ENCODE peak calls at places on chromosomes 4 and X, in eight cellular contexts. One of them, this sample, is unnamed.

GRCh38 chr4:127586922-127587571 is 45.7 kb upstream of the INTU start:
- DNase-seq in T-helper 1 cell: no peak
- DNase-seq in hepatocyte: peak
- DNase-seq in stimulated activated CD4-positive, alpha-beta T cell treated with anti-CD3 and anti-CD28 coated beads, Interleukin-12 subunit alpha, Interleukin-12 subunit beta, amount 100 ng/mL, for 24 hours: no peak
- DNase-seq in smooth muscle cell of the brain vasculature: peak
- DNase-seq in Kasumi-1: peak
- DNase-seq in aorta: no peak
- DNase-seq in bronchial epithelial cell: peak
- DNase-seq in this sample: peak

GRCh38 chr4:77465271-77465670 is 140.3 kb upstream of the CXCL13 start:
- DNase-seq in smooth muscle cell of the brain vasculature: no peak
- DNase-seq in T-helper 1 cell: no peak
- DNase-seq in bronchial epithelial cell: peak
- DNase-seq in stimulated activated CD4-positive, alpha-beta T cell treated with anti-CD3 and anti-CD28 coated beads, Interleukin-12 subunit alpha, Interleukin-12 subunit beta, amount 100 ng/mL, for 24 hours: peak
- DNase-seq in Kasumi-1: peak
- DNase-seq in aorta: no peak
- DNase-seq in hepatocyte: peak
- DNase-seq in this sample: no peak

GRCh38 chrX:21806691-21807090 is 32.7 kb upstream of the MBTPS2 start:
- DNase-seq in hepatocyte: no peak
- DNase-seq in stimulated activated CD4-positive, alpha-beta T cell treated with anti-CD3 and anti-CD28 coated beads, Interleukin-12 subunit alpha, Interleukin-12 subunit beta, amount 100 ng/mL, for 24 hours: no peak
- DNase-seq in Kasumi-1: no peak
- DNase-seq in T-helper 1 cell: no peak
- DNase-seq in aorta: no peak
- DNase-seq in smooth muscle cell of the brain vasculature: no peak
- DNase-seq in bronchial epithelial cell: peak
- DNase-seq in this sample: peak

GRCh38 chr4:137427411-137427810 is 104.9 kb downstream of the PCDH18 start:
- DNase-seq in hepatocyte: no peak
- DNase-seq in Kasumi-1: no peak
- DNase-seq in T-helper 1 cell: no peak
- DNase-seq in smooth muscle cell of the brain vasculature: no peak
- DNase-seq in bronchial epithelial cell: no peak
- DNase-seq in aorta: no peak
- DNase-seq in stimulated activated CD4-positive, alpha-beta T cell treated with anti-CD3 and anti-CD28 coated beads, Interleukin-12 subunit alpha, Interleukin-12 subunit beta, amount 100 ng/mL, for 24 hours: no peak
- DNase-seq in this sample: no peak

GRCh38 chrX:120446503-120446902 is 22.6 kb downstream of the LAMP2 start:
- DNase-seq in stimulated activated CD4-positive, alpha-beta T cell treated with anti-CD3 and anti-CD28 coated beads, Interleukin-12 subunit alpha, Interleukin-12 subunit beta, amount 100 ng/mL, for 24 hours: no peak
- DNase-seq in aorta: no peak
- DNase-seq in smooth muscle cell of the brain vasculature: no peak
- DNase-seq in T-helper 1 cell: no peak
- DNase-seq in bronchial epithelial cell: peak
- DNase-seq in hepatocyte: no peak
- DNase-seq in Kasumi-1: no peak
- DNase-seq in this sample: peak

GRCh38 chrX:68204639-68205038 is 228.7 kb downstream of the OPHN1 start:
- DNase-seq in aorta: no peak
- DNase-seq in hepatocyte: no peak
- DNase-seq in smooth muscle cell of the brain vasculature: no peak
- DNase-seq in bronchial epithelial cell: no peak
- DNase-seq in stimulated activated CD4-positive, alpha-beta T cell treated with anti-CD3 and anti-CD28 coated beads, Interleukin-12 subunit alpha, Interleukin-12 subunit beta, amount 100 ng/mL, for 24 hours: no peak
- DNase-seq in T-helper 1 cell: no peak
- DNase-seq in Kasumi-1: no peak
- DNase-seq in this sample: no peak

GRCh38 chr4:143700420-143701352 is at the start of gene FREM3:
- DNase-seq in hepatocyte: peak
- DNase-seq in bronchial epithelial cell: no peak
- DNase-seq in stimulated activated CD4-positive, alpha-beta T cell treated with anti-CD3 and anti-CD28 coated beads, Interleukin-12 subunit alpha, Interleukin-12 subunit beta, amount 100 ng/mL, for 24 hours: no peak
- DNase-seq in Kasumi-1: no peak
- DNase-seq in T-helper 1 cell: no peak
- DNase-seq in aorta: no peak
- DNase-seq in smooth muscle cell of the brain vasculature: no peak
- DNase-seq in this sample: no peak

GRCh38 chr4:6504900-6505496 is 32.6 kb upstream of the PPP2R2C start:
- DNase-seq in aorta: no peak
- DNase-seq in bronchial epithelial cell: no peak
- DNase-seq in smooth muscle cell of the brain vasculature: no peak
- DNase-seq in Kasumi-1: peak
- DNase-seq in hepatocyte: no peak
- DNase-seq in stimulated activated CD4-positive, alpha-beta T cell treated with anti-CD3 and anti-CD28 coated beads, Interleukin-12 subunit alpha, Interleukin-12 subunit beta, amount 100 ng/mL, for 24 hours: no peak
- DNase-seq in T-helper 1 cell: no peak
- DNase-seq in this sample: no peak

GRCh38 chr4:73606465-73606974 is 13.7 kb downstream of the RASSF6 start:
- DNase-seq in aorta: no peak
- DNase-seq in hepatocyte: peak
- DNase-seq in T-helper 1 cell: no peak
- DNase-seq in bronchial epithelial cell: peak
- DNase-seq in stimulated activated CD4-positive, alpha-beta T cell treated with anti-CD3 and anti-CD28 coated beads, Interleukin-12 subunit alpha, Interleukin-12 subunit beta, amount 100 ng/mL, for 24 hours: no peak
- DNase-seq in Kasumi-1: no peak
- DNase-seq in smooth muscle cell of the brain vasculature: no peak
- DNase-seq in this sample: no peak

GRCh38 chrX:39065051-39065871 is 264.0 kb downstream of the MID1IP1 start:
- DNase-seq in Kasumi-1: no peak
- DNase-seq in hepatocyte: no peak
- DNase-seq in T-helper 1 cell: no peak
- DNase-seq in smooth muscle cell of the brain vasculature: no peak
- DNase-seq in bronchial epithelial cell: no peak
- DNase-seq in aorta: no peak
- DNase-seq in stimulated activated CD4-positive, alpha-beta T cell treated with anti-CD3 and anti-CD28 coated beads, Interleukin-12 subunit alpha, Interleukin-12 subunit beta, amount 100 ng/mL, for 24 hours: no peak
- DNase-seq in this sample: no peak

GRCh38 chr4:140163029-140163810 is 9.2 kb upstream of the MAML3 start:
- DNase-seq in hepatocyte: no peak
- DNase-seq in smooth muscle cell of the brain vasculature: no peak
- DNase-seq in T-helper 1 cell: no peak
- DNase-seq in bronchial epithelial cell: no peak
- DNase-seq in aorta: peak
- DNase-seq in stimulated activated CD4-positive, alpha-beta T cell treated with anti-CD3 and anti-CD28 coated beads, Interleukin-12 subunit alpha, Interleukin-12 subunit beta, amount 100 ng/mL, for 24 hours: no peak
- DNase-seq in Kasumi-1: no peak
- DNase-seq in this sample: no peak

GRCh38 chr4:73445383-73446335 is 9.6 kb downstream of the AFP start:
- DNase-seq in Kasumi-1: no peak
- DNase-seq in stimulated activated CD4-positive, alpha-beta T cell treated with anti-CD3 and anti-CD28 coated beads, Interleukin-12 subunit alpha, Interleukin-12 subunit beta, amount 100 ng/mL, for 24 hours: no peak
- DNase-seq in bronchial epithelial cell: no peak
- DNase-seq in T-helper 1 cell: no peak
- DNase-seq in aorta: no peak
- DNase-seq in smooth muscle cell of the brain vasculature: no peak
- DNase-seq in hepatocyte: no peak
- DNase-seq in this sample: no peak

GRCh38 chr4:80045831-80046230 is 27.2 kb downstream of the ANTXR2 start:
- DNase-seq in T-helper 1 cell: no peak
- DNase-seq in Kasumi-1: no peak
- DNase-seq in bronchial epithelial cell: peak
- DNase-seq in stimulated activated CD4-positive, alpha-beta T cell treated with anti-CD3 and anti-CD28 coated beads, Interleukin-12 subunit alpha, Interleukin-12 subunit beta, amount 100 ng/mL, for 24 hours: no peak
- DNase-seq in smooth muscle cell of the brain vasculature: no peak
- DNase-seq in hepatocyte: no peak
- DNase-seq in aorta: no peak
- DNase-seq in this sample: no peak

GRCh38 chr4:62548108-62548524 is 1348.0 kb downstream of the ADGRL3 start:
- DNase-seq in bronchial epithelial cell: no peak
- DNase-seq in aorta: peak
- DNase-seq in T-helper 1 cell: no peak
- DNase-seq in smooth muscle cell of the brain vasculature: no peak
- DNase-seq in Kasumi-1: no peak
- DNase-seq in stimulated activated CD4-positive, alpha-beta T cell treated with anti-CD3 and anti-CD28 coated beads, Interleukin-12 subunit alpha, Interleukin-12 subunit beta, amount 100 ng/mL, for 24 hours: no peak
- DNase-seq in hepatocyte: no peak
- DNase-seq in this sample: no peak

GRCh38 chrX:119784747-119785446 is 6.5 kb downstream of the RPL39 start:
- DNase-seq in aorta: no peak
- DNase-seq in bronchial epithelial cell: no peak
- DNase-seq in Kasumi-1: peak
- DNase-seq in hepatocyte: no peak
- DNase-seq in stimulated activated CD4-positive, alpha-beta T cell treated with anti-CD3 and anti-CD28 coated beads, Interleukin-12 subunit alpha, Interleukin-12 subunit beta, amount 100 ng/mL, for 24 hours: peak
- DNase-seq in smooth muscle cell of the brain vasculature: no peak
- DNase-seq in T-helper 1 cell: peak
- DNase-seq in this sample: peak

GRCh38 chr4:1246901-1247810 is 1.8 kb downstream of the CTBP1 start:
- DNase-seq in Kasumi-1: no peak
- DNase-seq in hepatocyte: peak
- DNase-seq in T-helper 1 cell: peak
- DNase-seq in stimulated activated CD4-positive, alpha-beta T cell treated with anti-CD3 and anti-CD28 coated beads, Interleukin-12 subunit alpha, Interleukin-12 subunit beta, amount 100 ng/mL, for 24 hours: peak
- DNase-seq in aorta: peak
- DNase-seq in smooth muscle cell of the brain vasculature: no peak
- DNase-seq in bronchial epithelial cell: no peak
- DNase-seq in this sample: no peak

GRCh38 chr4:70801265-70801809 is 38.4 kb downstream of the GRSF1 start:
- DNase-seq in hepatocyte: no peak
- DNase-seq in Kasumi-1: no peak
- DNase-seq in aorta: no peak
- DNase-seq in stimulated activated CD4-positive, alpha-beta T cell treated with anti-CD3 and anti-CD28 coated beads, Interleukin-12 subunit alpha, Interleukin-12 subunit beta, amount 100 ng/mL, for 24 hours: no peak
- DNase-seq in smooth muscle cell of the brain vasculature: no peak
- DNase-seq in bronchial epithelial cell: no peak
- DNase-seq in T-helper 1 cell: no peak
- DNase-seq in this sample: no peak

GRCh38 chr4:100450449-100450848 is 67.4 kb downstream of the EMCN start:
- DNase-seq in Kasumi-1: no peak
- DNase-seq in aorta: no peak
- DNase-seq in smooth muscle cell of the brain vasculature: no peak
- DNase-seq in hepatocyte: no peak
- DNase-seq in bronchial epithelial cell: peak
- DNase-seq in stimulated activated CD4-positive, alpha-beta T cell treated with anti-CD3 and anti-CD28 coated beads, Interleukin-12 subunit alpha, Interleukin-12 subunit beta, amount 100 ng/mL, for 24 hours: no peak
- DNase-seq in T-helper 1 cell: no peak
- DNase-seq in this sample: no peak

GRCh38 chr4:76939184-76939583 is 10.4 kb upstream of the SEPTIN11 start:
- DNase-seq in stimulated activated CD4-positive, alpha-beta T cell treated with anti-CD3 and anti-CD28 coated beads, Interleukin-12 subunit alpha, Interleukin-12 subunit beta, amount 100 ng/mL, for 24 hours: no peak
- DNase-seq in Kasumi-1: no peak
- DNase-seq in smooth muscle cell of the brain vasculature: no peak
- DNase-seq in T-helper 1 cell: no peak
- DNase-seq in bronchial epithelial cell: no peak
- DNase-seq in hepatocyte: no peak
- DNase-seq in aorta: no peak
- DNase-seq in this sample: no peak

GRCh38 chr4:478373-478772 is 20.6 kb downstream of the ZNF721 start:
- DNase-seq in aorta: no peak
- DNase-seq in T-helper 1 cell: no peak
- DNase-seq in bronchial epithelial cell: peak
- DNase-seq in hepatocyte: no peak
- DNase-seq in stimulated activated CD4-positive, alpha-beta T cell treated with anti-CD3 and anti-CD28 coated beads, Interleukin-12 subunit alpha, Interleukin-12 subunit beta, amount 100 ng/mL, for 24 hours: no peak
- DNase-seq in Kasumi-1: no peak
- DNase-seq in smooth muscle cell of the brain vasculature: no peak
- DNase-seq in this sample: no peak

GRCh38 chr4:163988391-163988790 is 493.9 kb downstream of the TMA16 start:
- DNase-seq in hepatocyte: no peak
- DNase-seq in smooth muscle cell of the brain vasculature: no peak
- DNase-seq in aorta: no peak
- DNase-seq in stimulated activated CD4-positive, alpha-beta T cell treated with anti-CD3 and anti-CD28 coated beads, Interleukin-12 subunit alpha, Interleukin-12 subunit beta, amount 100 ng/mL, for 24 hours: no peak
- DNase-seq in bronchial epithelial cell: no peak
- DNase-seq in T-helper 1 cell: no peak
- DNase-seq in Kasumi-1: no peak
- DNase-seq in this sample: no peak

GRCh38 chr4:83217721-83218522 is 66.7 kb downstream of the COQ2 start:
- DNase-seq in smooth muscle cell of the brain vasculature: peak
- DNase-seq in bronchial epithelial cell: peak
- DNase-seq in T-helper 1 cell: peak
- DNase-seq in hepatocyte: no peak
- DNase-seq in Kasumi-1: peak
- DNase-seq in stimulated activated CD4-positive, alpha-beta T cell treated with anti-CD3 and anti-CD28 coated beads, Interleukin-12 subunit alpha, Interleukin-12 subunit beta, amount 100 ng/mL, for 24 hours: peak
- DNase-seq in aorta: no peak
- DNase-seq in this sample: no peak

GRCh38 chr4:151418385-151418784 is 9.4 kb downstream of the FHIP1A start:
- DNase-seq in stimulated activated CD4-positive, alpha-beta T cell treated with anti-CD3 and anti-CD28 coated beads, Interleukin-12 subunit alpha, Interleukin-12 subunit beta, amount 100 ng/mL, for 24 hours: no peak
- DNase-seq in smooth muscle cell of the brain vasculature: peak
- DNase-seq in aorta: no peak
- DNase-seq in Kasumi-1: no peak
- DNase-seq in bronchial epithelial cell: peak
- DNase-seq in T-helper 1 cell: no peak
- DNase-seq in hepatocyte: peak
- DNase-seq in this sample: no peak

GRCh38 chr4:185559913-185560281 is 24.6 kb upstream of the PDLIM3 start:
- DNase-seq in Kasumi-1: no peak
- DNase-seq in hepatocyte: peak
- DNase-seq in bronchial epithelial cell: peak
- DNase-seq in T-helper 1 cell: no peak
- DNase-seq in stimulated activated CD4-positive, alpha-beta T cell treated with anti-CD3 and anti-CD28 coated beads, Interleukin-12 subunit alpha, Interleukin-12 subunit beta, amount 100 ng/mL, for 24 hours: no peak
- DNase-seq in aorta: peak
- DNase-seq in smooth muscle cell of the brain vasculature: no peak
- DNase-seq in this sample: no peak

GRCh38 chr4:72505314-72505744 is 63.7 kb downstream of the ADAMTS3 start:
- DNase-seq in T-helper 1 cell: no peak
- DNase-seq in aorta: no peak
- DNase-seq in smooth muscle cell of the brain vasculature: no peak
- DNase-seq in Kasumi-1: peak
- DNase-seq in stimulated activated CD4-positive, alpha-beta T cell treated with anti-CD3 and anti-CD28 coated beads, Interleukin-12 subunit alpha, Interleukin-12 subunit beta, amount 100 ng/mL, for 24 hours: no peak
- DNase-seq in hepatocyte: peak
- DNase-seq in bronchial epithelial cell: peak
- DNase-seq in this sample: no peak

GRCh38 chrX:46039526-46039925 is 505.7 kb downstream of the ZNF674 start:
- DNase-seq in stimulated activated CD4-positive, alpha-beta T cell treated with anti-CD3 and anti-CD28 coated beads, Interleukin-12 subunit alpha, Interleukin-12 subunit beta, amount 100 ng/mL, for 24 hours: no peak
- DNase-seq in Kasumi-1: peak
- DNase-seq in hepatocyte: no peak
- DNase-seq in aorta: no peak
- DNase-seq in T-helper 1 cell: no peak
- DNase-seq in bronchial epithelial cell: no peak
- DNase-seq in smooth muscle cell of the brain vasculature: no peak
- DNase-seq in this sample: no peak

GRCh38 chr4:165700855-165701254 is 172.2 kb upstream of the TLL1 start:
- DNase-seq in bronchial epithelial cell: peak
- DNase-seq in aorta: no peak
- DNase-seq in Kasumi-1: no peak
- DNase-seq in T-helper 1 cell: no peak
- DNase-seq in smooth muscle cell of the brain vasculature: no peak
- DNase-seq in stimulated activated CD4-positive, alpha-beta T cell treated with anti-CD3 and anti-CD28 coated beads, Interleukin-12 subunit alpha, Interleukin-12 subunit beta, amount 100 ng/mL, for 24 hours: no peak
- DNase-seq in hepatocyte: no peak
- DNase-seq in this sample: no peak

This sample was measured in A549.